ENCODE peak calls at places on chromosomes 3 and 15, in ten cellular contexts. H is pancreas, L is uterus, V is OCI-LY7, M is sigmoid colon, X is cardiac muscle cell, B is left ventricle myocardium inferior, N is heart right ventricle, F is Peyer's patch, P is upper lobe of left lung. O is an unnamed sample.

GRCh38 chr3:197001972-197002700 is 27.5 kb downstream of the MELTF start:
- DNase-seq in H (peak), L (peak), V (peak), M (no peak), X (peak), B (peak), N (no peak), F (no peak), P (no peak), O (no peak)

GRCh38 chr3:33064929-33065328 is 32.0 kb downstream of the GLB1 start:
- DNase-seq in H (no peak), L (no peak), V (peak), M (no peak), X (no peak), B (no peak), N (no peak), F (no peak), P (no peak), O (no peak)

GRCh38 chr15:53323197-53323596 is 436.3 kb downstream of the WDR72 start:
- DNase-seq in H (peak), L (no peak), V (no peak), M (no peak), X (no peak), B (no peak), N (no peak), F (no peak), P (no peak), O (no peak)

GRCh38 chr3:64327039-64327804 is 102.0 kb upstream of the PRICKLE2 start:
- DNase-seq in H (no peak), L (peak), V (no peak), M (peak), X (peak), B (peak), N (peak), F (no peak), P (no peak), O (peak)

GRCh38 chr3:12522721-12523120 is 22.6 kb downstream of the MKRN2OS start:
- DNase-seq in H (peak), L (no peak), V (no peak), M (no peak), X (no peak), B (peak), N (peak), F (no peak), P (peak), O (no peak)

GRCh38 chr3:184156522-184156955 is 1.4 kb downstream of the DVL3 start:
- DNase-seq in H (peak), L (peak), V (no peak), M (peak), X (peak), B (peak), N (peak), F (no peak), P (peak), O (peak)

GRCh38 chr15:65942436-65942835 is 73.1 kb downstream of the RAB11A start:
- DNase-seq in H (no peak), L (no peak), V (no peak), M (no peak), X (no peak), B (no peak), N (no peak), F (no peak), P (no peak), O (no peak)

GRCh38 chr3:25962255-25962654 is 172.4 kb downstream of the OXSM start:
- DNase-seq in H (no peak), L (no peak), V (peak), M (no peak), X (no peak), B (no peak), N (no peak), F (no peak), P (no peak), O (no peak)

GRCh38 chr3:114005406-114005987 is 50.8 kb downstream of the CCDC191 start:
- DNase-seq in H (no peak), L (no peak), V (peak), M (no peak), X (no peak), B (no peak), N (no peak), F (no peak), P (no peak), O (no peak)

GRCh38 chr15:76982756-76983155 is 12.2 kb upstream of the PSTPIP1 start:
- DNase-seq in H (no peak), L (no peak), V (no peak), M (no peak), X (no peak), B (no peak), N (no peak), F (no peak), P (no peak), O (no peak)

GRCh38 chr3:194158942-194159439 is 23.0 kb downstream of the HES1 start:
- DNase-seq in H (peak), L (no peak), V (no peak), M (no peak), X (no peak), B (no peak), N (no peak), F (peak), P (peak), O (peak)

GRCh38 chr3:53166781-53167291 is 5.8 kb downstream of the PRKCD start:
- DNase-seq in H (no peak), L (peak), V (no peak), M (peak), X (peak), B (peak), N (peak), F (no peak), P (peak), O (no peak)

GRCh38 chr3:123610331-123610730 is 25.5 kb upstream of the HACD2 start:
- DNase-seq in H (no peak), L (no peak), V (peak), M (no peak), X (no peak), B (no peak), N (no peak), F (no peak), P (no peak), O (no peak)

GRCh38 chr15:100245496-100245838 is 96.3 kb downstream of the ADAMTS17 start:
- DNase-seq in H (no peak), L (no peak), V (no peak), M (no peak), X (peak), B (no peak), N (no peak), F (no peak), P (no peak), O (no peak)

GRCh38 chr3:68163054-68163453 is 508.6 kb upstream of the SUCLG2 start:
- DNase-seq in H (no peak), L (no peak), V (no peak), M (no peak), X (no peak), B (no peak), N (no peak), F (no peak), P (no peak), O (no peak)

GRCh38 chr3:192122832-192123594 is 604.3 kb downstream of the FGF12 start:
- DNase-seq in H (no peak), L (no peak), V (no peak), M (no peak), X (no peak), B (no peak), N (no peak), F (no peak), P (no peak), O (no peak)

GRCh38 chr15:88658972-88659931 is 20.4 kb downstream of the ISG20 start:
- DNase-seq in H (no peak), L (no peak), V (no peak), M (peak), X (peak), B (no peak), N (no peak), F (no peak), P (no peak), O (no peak)

GRCh38 chr3:197353001-197353866 is 54.8 kb upstream of the DLG1 start:
- DNase-seq in H (no peak), L (no peak), V (no peak), M (no peak), X (no peak), B (no peak), N (no peak), F (no peak), P (no peak), O (no peak)

GRCh38 chr15:49415171-49415570 is 7.9 kb upstream of the FGF7 start:
- DNase-seq in H (no peak), L (no peak), V (no peak), M (no peak), X (no peak), B (no peak), N (no peak), F (no peak), P (no peak), O (no peak)

GRCh38 chr15:62416535-62416934 is 251.4 kb upstream of the C2CD4B start:
- DNase-seq in H (no peak), L (no peak), V (no peak), M (no peak), X (no peak), B (no peak), N (no peak), F (no peak), P (no peak), O (no peak)

GRCh38 chr3:195147649-195148121 is 123.3 kb downstream of the XXYLT1 start:
- DNase-seq in H (no peak), L (peak), V (peak), M (peak), X (peak), B (peak), N (peak), F (peak), P (peak), O (peak)

GRCh38 chr15:69755571-69756310 is 303.1 kb downstream of the RPLP1 start:
- DNase-seq in H (no peak), L (no peak), V (peak), M (no peak), X (peak), B (peak), N (no peak), F (no peak), P (peak), O (peak)

GRCh38 chr3:184540777-184541681 is 20.6 kb upstream of the EPHB3 start:
- DNase-seq in H (peak), L (no peak), V (peak), M (peak), X (peak), B (peak), N (peak), F (peak), P (peak), O (peak)

GRCh38 chr15:60972301-60972700 is 256.8 kb downstream of the RORA start:
- DNase-seq in H (no peak), L (no peak), V (no peak), M (no peak), X (peak), B (no peak), N (no peak), F (no peak), P (no peak), O (no peak)

GRCh38 chr3:100395674-100396073 is 5.2 kb downstream of the TOMM70 start:
- DNase-seq in H (no peak), L (no peak), V (peak), M (no peak), X (no peak), B (no peak), N (no peak), F (no peak), P (no peak), O (peak)

GRCh38 chr3:101501783-101502182 is 11.2 kb downstream of the SENP7 start:
- DNase-seq in H (no peak), L (no peak), V (no peak), M (no peak), X (no peak), B (no peak), N (no peak), F (no peak), P (no peak), O (no peak)

GRCh38 chr3:125002414-125002811 is 53.4 kb downstream of the HEG1 start:
- DNase-seq in H (no peak), L (no peak), V (no peak), M (no peak), X (no peak), B (no peak), N (no peak), F (no peak), P (no peak), O (no peak)

GRCh38 chr3:146747051-146747450 is 141.9 kb upstream of the PLSCR5 start:
- DNase-seq in H (no peak), L (no peak), V (no peak), M (no peak), X (no peak), B (no peak), N (no peak), F (no peak), P (no peak), O (no peak)

GRCh38 chr3:4417449-4417848 is 49.6 kb downstream of the SUMF1 start:
- DNase-seq in H (no peak), L (no peak), V (no peak), M (no peak), X (peak), B (no peak), N (peak), F (no peak), P (no peak), O (no peak)

GRCh38 chr15:89003865-89004725 is 84.2 kb upstream of the ABHD2 start:
- DNase-seq in H (no peak), L (peak), V (peak), M (no peak), X (peak), B (peak), N (peak), F (no peak), P (no peak), O (peak)

GRCh38 chr15:33581032-33581431 is 270.3 kb downstream of the RYR3 start:
- DNase-seq in H (no peak), L (peak), V (no peak), M (no peak), X (peak), B (no peak), N (no peak), F (no peak), P (peak), O (no peak)

GRCh38 chr3:31610700-31611275 is 78.1 kb downstream of the STT3B start:
- DNase-seq in H (no peak), L (no peak), V (peak), M (no peak), X (peak), B (no peak), N (peak), F (no peak), P (no peak), O (peak)
- TF ChIP-seq CTCF in H (no peak), L (peak), V (peak), M (peak), X (peak), B (peak), N (peak), F (peak), P (peak), O (peak)

DNA sequence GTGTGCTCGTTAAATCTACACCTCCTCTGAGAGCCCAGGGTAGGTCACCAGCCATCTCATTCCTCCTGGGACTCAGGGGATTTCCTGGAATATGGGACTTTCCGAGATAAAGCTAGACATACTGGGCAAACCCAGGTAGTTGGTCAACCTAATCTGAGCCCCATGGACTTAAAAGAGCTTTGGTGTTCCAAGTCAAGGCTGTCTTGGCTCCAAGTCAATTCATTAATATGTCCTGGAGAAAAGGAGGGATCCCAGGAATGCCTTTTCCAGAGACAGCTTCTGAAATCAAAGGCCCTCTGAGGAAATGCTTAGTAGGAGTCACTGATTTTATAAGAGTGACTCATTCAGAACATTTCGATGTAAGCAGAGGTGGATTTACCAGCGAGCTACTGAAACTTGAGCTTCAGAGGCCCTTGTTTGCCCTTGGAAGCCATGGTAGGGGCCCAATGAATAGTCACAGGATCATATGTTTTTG is 137.3 kb upstream of the UBE2E1 start:
- DNase-seq in H (no peak), L (no peak), V (no peak), M (no peak), X (peak), B (no peak), N (no peak), F (no peak), P (no peak), O (no peak)
- H3K27ac ChIP-seq in H (no peak), L (no peak), V (no peak), M (no peak), X (no peak), B (no peak), N (no peak), F (no peak), P (no peak), O (no peak)

DNA sequence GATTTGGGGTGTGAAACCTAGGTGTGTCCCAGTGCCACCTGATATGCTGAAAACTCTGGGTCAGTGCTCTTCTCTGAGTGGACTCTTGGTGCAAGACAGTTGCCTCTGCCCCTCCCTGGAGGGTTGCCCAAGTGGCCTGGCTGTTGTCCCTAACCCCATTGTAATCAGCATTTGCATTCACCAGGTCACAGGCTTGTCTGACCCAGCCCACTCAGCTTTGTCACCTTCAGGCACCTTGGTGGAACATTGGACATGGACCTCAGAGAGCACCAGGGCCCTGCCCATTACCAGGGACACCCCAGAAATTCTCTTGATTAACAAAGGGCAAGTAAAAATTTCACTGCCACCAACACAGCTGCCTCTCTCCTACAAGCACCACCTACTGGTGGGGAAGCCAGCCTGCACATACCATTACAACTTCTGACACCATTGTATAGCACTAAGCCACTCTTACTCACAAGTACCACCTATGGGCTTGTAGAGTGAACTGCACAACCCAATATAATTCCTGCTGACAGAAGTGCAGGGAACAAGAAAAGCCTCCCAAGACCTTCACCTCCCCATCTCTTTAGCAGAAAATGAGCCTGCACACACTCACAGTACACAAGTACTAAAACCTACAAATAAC is 324.6 kb downstream of the EPHA6 start:
- DNase-seq in H (no peak), L (no peak), V (peak), M (peak), X (no peak), B (no peak), N (no peak), F (no peak), P (no peak), O (no peak)
- TF ChIP-seq CTCF in H (no peak), L (no peak), V (peak), M (no peak), X (no peak), B (no peak), N (no peak), F (no peak), P (no peak), O (no peak)

GRCh38 chr3:48141225-48142137 is 46.7 kb downstream of the CDC25A start:
- DNase-seq in H (no peak), L (no peak), V (no peak), M (no peak), X (no peak), B (no peak), N (no peak), F (no peak), P (no peak), O (no peak)
- H3K27ac ChIP-seq in H (no peak), L (no peak), V (no peak), M (no peak), X (no peak), B (peak), N (peak), F (no peak), P (peak), O (no peak)

DNA sequence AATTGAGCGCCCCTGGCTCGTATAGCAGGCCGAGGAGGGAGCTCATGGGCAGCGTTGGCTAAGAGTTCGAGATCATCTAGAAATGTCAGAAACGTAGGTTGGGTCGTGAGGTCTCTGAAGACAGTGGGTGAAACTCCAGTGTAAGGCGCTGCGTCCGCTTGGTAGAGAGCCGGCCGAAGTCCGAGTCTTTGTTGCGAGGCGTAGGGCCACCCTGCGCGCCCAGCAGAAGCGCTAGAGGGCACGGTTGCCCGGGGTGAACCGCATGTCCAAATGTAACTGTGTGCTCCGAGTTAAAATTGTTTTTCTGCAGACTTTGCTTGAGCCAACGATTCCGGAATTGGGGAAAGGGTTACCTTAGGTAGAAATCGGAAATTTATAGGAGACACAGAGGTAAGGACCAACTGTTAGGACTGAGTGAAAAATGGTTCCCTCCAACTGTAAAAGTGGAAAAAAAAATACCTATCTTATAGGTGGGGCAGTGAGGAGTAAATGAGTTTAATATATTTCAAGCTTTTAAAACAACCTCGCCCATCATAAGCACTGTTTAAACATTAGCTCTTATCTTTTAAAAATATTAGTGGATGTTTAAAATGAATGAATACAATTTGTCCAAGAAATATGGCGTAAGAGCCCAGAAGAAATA is 993 bp upstream of the SIAH2 start:
- DNase-seq in H (peak), L (peak), V (peak), M (peak), X (peak), B (peak), N (peak), F (peak), P (peak), O (peak)
- TF ChIP-seq CTCF in H (no peak), L (peak), V (peak), M (peak), X (peak), B (peak), N (peak), F (peak), P (peak), O (peak)

GRCh38 chr15:59154268-59154667 is 49.3 kb downstream of the CCNB2 start:
- DNase-seq in H (no peak), L (no peak), V (no peak), M (no peak), X (no peak), B (no peak), N (no peak), F (no peak), P (no peak), O (no peak)
- H3K27ac ChIP-seq in H (no peak), L (no peak), V (no peak), M (no peak), X (no peak), B (no peak), N (no peak), F (no peak), P (no peak), O (no peak)

O was measured in colonic mucosa.